ENCODE peak calls at places on chromosome 3, in five cellular contexts. S, U, B, G and I are unnamed samples.

GRCh38 chr3:57575966-57576610 is 20.0 kb downstream of the PDE12 start:
- DNase-seq in S (no peak), U (no peak), B (no peak), G (no peak), I (no peak)

GRCh38 chr3:136343873-136344281 is 93.7 kb downstream of the PCCB start:
- DNase-seq in S (peak), U (peak), B (peak), G (peak), I (no peak)

GRCh38 chr3:161793194-161793825 is 296.7 kb downstream of the OTOL1 start:
- DNase-seq in S (no peak), U (no peak), B (no peak), G (no peak), I (no peak)

GRCh38 chr3:66520716-66521115 is 19.9 kb upstream of the LRIG1 start:
- DNase-seq in S (no peak), U (peak), B (no peak), G (no peak), I (no peak)

GRCh38 chr3:185995352-185995751 is 57.5 kb upstream of the TRA2B start:
- DNase-seq in S (peak), U (peak), B (no peak), G (peak), I (no peak)

GRCh38 chr3:103319912-103320311 is 885.1 kb downstream of the ZPLD1 start:
- DNase-seq in S (no peak), U (no peak), B (no peak), G (no peak), I (no peak)

GRCh38 chr3:162863579-162863978 is 1367.0 kb downstream of the OTOL1 start:
- DNase-seq in S (no peak), U (no peak), B (no peak), G (no peak), I (no peak)

GRCh38 chr3:114435733-114436132 is 141.9 kb downstream of the TIGIT start:
- DNase-seq in S (no peak), U (peak), B (no peak), G (no peak), I (no peak)

GRCh38 chr3:59654120-59654952 is 604.5 kb upstream of the CFAP20DC start:
- DNase-seq in S (no peak), U (peak), B (peak), G (peak), I (no peak)

GRCh38 chr3:151228291-151229125 is 25.5 kb upstream of the GPR171 start:
- DNase-seq in S (no peak), U (peak), B (no peak), G (peak), I (no peak)

GRCh38 chr3:9598783-9599387 is 45.3 kb upstream of the LHFPL4 start:
- DNase-seq in S (no peak), U (no peak), B (no peak), G (no peak), I (no peak)

GRCh38 chr3:66001626-66002025 is 37.1 kb downstream of the MAGI1 start:
- DNase-seq in S (no peak), U (no peak), B (no peak), G (no peak), I (no peak)

GRCh38 chr3:72848703-72849081 is 447 bp upstream of the SHQ1 start:
- DNase-seq in S (no peak), U (peak), B (no peak), G (no peak), I (no peak)

GRCh38 chr3:141383555-141384129 is 15.3 kb downstream of the ZBTB38 start:
- DNase-seq in S (no peak), U (peak), B (no peak), G (no peak), I (no peak)

GRCh38 chr3:38493019-38493418 is 3.1 kb upstream of the EXOG start:
- DNase-seq in S (no peak), U (peak), B (no peak), G (no peak), I (no peak)

GRCh38 chr3:128052831-128053419 is 688 bp downstream of the SEC61A1 start:
- DNase-seq in S (no peak), U (no peak), B (no peak), G (peak), I (no peak)

GRCh38 chr3:62559831-62560445 is 186.6 kb upstream of the FEZF2 start:
- DNase-seq in S (peak), U (peak), B (no peak), G (no peak), I (no peak)

GRCh38 chr3:37969601-37970100 is 20.9 kb upstream of the VILL start:
- DNase-seq in S (no peak), U (no peak), B (no peak), G (no peak), I (no peak)

GRCh38 chr3:111749171-111750170 is 109.6 kb upstream of the PHLDB2 start:
- DNase-seq in S (no peak), U (no peak), B (no peak), G (no peak), I (no peak)

GRCh38 chr3:72960812-72961518 is 35.6 kb upstream of the PPP4R2 start:
- DNase-seq in S (no peak), U (peak), B (no peak), G (no peak), I (no peak)

GRCh38 chr3:136193273-136194043 is 2.7 kb downstream of the MSL2 start:
- DNase-seq in S (no peak), U (no peak), B (no peak), G (no peak), I (no peak)

GRCh38 chr3:95815828-95816227 is 998.6 kb upstream of the EPHA6 start:
- DNase-seq in S (no peak), U (peak), B (no peak), G (no peak), I (no peak)

GRCh38 chr3:19065027-19065426 is 83.3 kb upstream of the KCNH8 start:
- DNase-seq in S (no peak), U (no peak), B (no peak), G (no peak), I (no peak)
- TF ChIP-seq CTCF in S (no peak), U (no peak), B (peak), G (peak), I (peak)

GRCh38 chr3:146117406-146118285 is 43.3 kb downstream of the PLOD2 start:
- DNase-seq in S (peak), U (peak), B (no peak), G (no peak), I (no peak)

GRCh38 chr3:146110156-146110555 is 50.8 kb downstream of the PLOD2 start:
- DNase-seq in S (no peak), U (peak), B (no peak), G (no peak), I (no peak)

GRCh38 chr3:146111337-146111736 is 49.6 kb downstream of the PLOD2 start:
- DNase-seq in S (no peak), U (no peak), B (no peak), G (no peak), I (no peak)

GRCh38 chr3:146115619-146116018 is 45.4 kb downstream of the PLOD2 start:
- DNase-seq in S (no peak), U (no peak), B (no peak), G (no peak), I (no peak)
- TF ChIP-seq CTCF in S (no peak), U (no peak), B (no peak), G (no peak), I (no peak)

GRCh38 chr3:160648701-160649100 is 28.3 kb upstream of the ARL14 start:
- DNase-seq in S (no peak), U (no peak), B (no peak), G (no peak), I (no peak)

GRCh38 chr3:160644491-160644890 is 32.5 kb upstream of the ARL14 start:
- DNase-seq in S (no peak), U (no peak), B (no peak), G (no peak), I (no peak)

GRCh38 chr3:160649596-160649995 is 27.4 kb upstream of the ARL14 start:
- DNase-seq in S (no peak), U (peak), B (no peak), G (no peak), I (no peak)

GRCh38 chr3:160641675-160642330 is 35.2 kb upstream of the ARL14 start:
- DNase-seq in S (no peak), U (peak), B (no peak), G (peak), I (no peak)

GRCh38 chr3:160643994-160644393 is 33.0 kb upstream of the ARL14 start:
- DNase-seq in S (no peak), U (no peak), B (no peak), G (no peak), I (no peak)
- TF ChIP-seq CTCF in S (no peak), U (no peak), B (no peak), G (no peak), I (peak)

DNA sequence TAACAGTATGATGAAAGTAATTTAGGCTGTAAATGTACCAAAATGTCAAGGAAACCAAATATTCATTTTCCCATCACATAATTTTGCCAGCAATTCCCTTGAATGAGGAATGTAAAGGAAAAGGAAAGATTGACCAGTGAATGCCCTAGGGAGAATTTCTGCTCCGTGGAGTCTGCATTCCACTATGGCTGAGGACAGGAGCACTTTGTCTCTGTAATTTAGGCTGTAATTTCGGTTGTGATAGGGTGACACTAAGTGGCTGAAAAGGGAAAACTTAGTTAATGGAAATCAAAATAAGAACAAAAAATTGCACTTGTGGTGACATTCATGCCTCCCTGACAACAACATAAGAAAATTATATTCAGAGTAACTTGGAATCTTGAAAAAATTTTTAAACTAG is 8.3 kb upstream of the TMEM207 start:
- DNase-seq in S (no peak), U (peak), B (no peak), G (no peak), I (no peak)
- TF ChIP-seq CTCF in S (no peak), U (no peak), B (no peak), G (no peak), I (peak)

GRCh38 chr3:14531856-14532395 is 8.2 kb downstream of the GRIP2 start:
- DNase-seq in S (no peak), U (no peak), B (no peak), G (no peak), I (peak)
- TF ChIP-seq CTCF in S (no peak), U (no peak), B (no peak), G (no peak), I (no peak)